ENCODE peak calls at places on chromosomes 4 and X, in eight cellular contexts. B is T1000; Y is A549; D is Peyer's patch; E is NCI-H1436; U is activated CD4-positive, alpha-beta T cell treated with anti-CD3 and anti-CD28 coated beads, Interleukin-2, amount 10 ng/mL, durations not matched to agents 7 days and 5 days; O is stimulated activated effector memory CD8-positive, alpha-beta T cell treated with anti-CD3 and anti-CD28 coated beads, Interleukin-12 subunit alpha, Interleukin-12 subunit beta, amount 100 ng/mL, for 72 hours; V is fibroblast of the conjunctiva. L is an unnamed sample.

GRCh38 chr4:8912089-8912455 is 40.4 kb upstream of the HMX1 start:
- DNase-seq in B (no peak), Y (no peak), D (peak), E (no peak), U (peak), O (no peak), V (no peak), L (peak)

GRCh38 chr4:150510176-150510875 is 71.6 kb upstream of the MAB21L2 start:
- DNase-seq in B (no peak), Y (peak), D (no peak), E (no peak), U (no peak), O (no peak), V (peak), L (no peak)

GRCh38 chrX:153935326-153935851 is 552 bp upstream of the NAA10 start:
- DNase-seq in B (no peak), Y (no peak), D (no peak), E (no peak), U (no peak), O (no peak), V (no peak), L (no peak)

GRCh38 chr4:139603576-139604387 is 47.8 kb upstream of the SETD7 start:
- DNase-seq in B (no peak), Y (peak), D (peak), E (peak), U (peak), O (no peak), V (peak), L (no peak)

GRCh38 chr4:81754169-81754568 is 282.5 kb upstream of the RASGEF1B start:
- DNase-seq in B (no peak), Y (no peak), D (no peak), E (no peak), U (no peak), O (no peak), V (no peak), L (no peak)

GRCh38 chr4:69095301-69095731 is 958 bp upstream of the UGT2B7 start:
- DNase-seq in B (no peak), Y (peak), D (peak), E (no peak), U (no peak), O (no peak), V (peak), L (no peak)

GRCh38 chrX:12894074-12894691 is 12.2 kb upstream of the TLR8 start:
- DNase-seq in B (no peak), Y (peak), D (peak), E (no peak), U (peak), O (no peak), V (no peak), L (peak)

GRCh38 chr4:70948665-70949284 is 44.7 kb upstream of the DCK start:
- DNase-seq in B (no peak), Y (no peak), D (no peak), E (no peak), U (no peak), O (no peak), V (no peak), L (no peak)

GRCh38 chr4:184548651-184549341 is 74.4 kb upstream of the IRF2 start:
- DNase-seq in B (no peak), Y (no peak), D (peak), E (no peak), U (no peak), O (no peak), V (no peak), L (no peak)

GRCh38 chr4:5647351-5647750 is 61.0 kb downstream of the EVC2 start:
- DNase-seq in B (no peak), Y (no peak), D (no peak), E (no peak), U (no peak), O (no peak), V (no peak), L (no peak)

GRCh38 chrX:9612146-9612505 is 147.3 kb downstream of the TBL1X start:
- DNase-seq in B (no peak), Y (no peak), D (no peak), E (no peak), U (no peak), O (no peak), V (no peak), L (no peak)

GRCh38 chr4:173758132-173758531 is 228.1 kb upstream of the HAND2 start:
- DNase-seq in B (no peak), Y (no peak), D (no peak), E (no peak), U (no peak), O (no peak), V (no peak), L (no peak)

GRCh38 chrX:104330966-104331365 is 76.2 kb upstream of the ESX1 start:
- DNase-seq in B (no peak), Y (no peak), D (no peak), E (no peak), U (no peak), O (no peak), V (no peak), L (no peak)

GRCh38 chrX:133989993-133990392 is 4.6 kb upstream of the GPC3 start:
- DNase-seq in B (no peak), Y (no peak), D (no peak), E (no peak), U (no peak), O (no peak), V (no peak), L (no peak)

GRCh38 chr4:6999172-7000086 is 43.7 kb upstream of the TADA2B start:
- DNase-seq in B (no peak), Y (peak), D (no peak), E (no peak), U (peak), O (no peak), V (no peak), L (no peak)

GRCh38 chr4:115396034-115396433 is 282.6 kb upstream of the NDST4 start:
- DNase-seq in B (no peak), Y (no peak), D (no peak), E (no peak), U (no peak), O (no peak), V (no peak), L (no peak)

GRCh38 chr4:1612278-1613098 is 71.6 kb downstream of the FAM53A start:
- DNase-seq in B (no peak), Y (no peak), D (no peak), E (no peak), U (no peak), O (no peak), V (no peak), L (no peak)

GRCh38 chr4:187357045-187357643 is 633.5 kb upstream of the FAT1 start:
- DNase-seq in B (no peak), Y (no peak), D (no peak), E (no peak), U (no peak), O (no peak), V (no peak), L (no peak)

GRCh38 chr4:98522603-98523395 is 135.6 kb downstream of the TSPAN5 start:
- DNase-seq in B (no peak), Y (peak), D (no peak), E (no peak), U (no peak), O (no peak), V (peak), L (no peak)

L was measured in stomach.